ENCODE peak calls at places on chromosomes 12 and 14, in six cellular contexts. P, M, Y, U, I and F are unnamed samples.

GRCh38 chr12:3604281-3604680 is 113.3 kb downstream of the PRMT8 start:
- DNase-seq in P (no peak), U (no peak), M (no peak), I (no peak), Y (no peak), F (no peak)

GRCh38 chr12:27207626-27208413 is 36.3 kb upstream of the STK38L start:
- DNase-seq in P (no peak), M (no peak), Y (no peak), I (no peak), U (no peak), F (no peak)

GRCh38 chr14:79986251-79986650 is 225.1 kb downstream of the DIO2 start:
- DNase-seq in Y (no peak), I (no peak), U (no peak), P (no peak), M (no peak), F (no peak)

GRCh38 chr14:24080888-24081738 is 9.8 kb downstream of the CPNE6 start:
- DNase-seq in U (peak; percentile 28), Y (no peak), P (peak; percentile 54), I (no peak), M (no peak), F (no peak)

GRCh38 chr12:1126089-1126488 is 135.1 kb downstream of the ERC1 start:
- DNase-seq in P (no peak), I (no peak), U (no peak), M (no peak), Y (no peak), F (no peak)

GRCh38 chr12:14723763-14724162 is 27.4 kb upstream of the GUCY2C start:
- DNase-seq in U (peak; percentile 67), P (no peak), I (no peak), M (no peak), Y (no peak), F (no peak)

GRCh38 chr12:39157696-39158342 is 252.4 kb upstream of the CPNE8 start:
- DNase-seq in P (no peak), I (no peak), Y (no peak), U (no peak), M (no peak), F (no peak)

GRCh38 chr14:103064436-103064835 is 7.1 kb upstream of the CDC42BPB start:
- DNase-seq in M (no peak), I (no peak), Y (no peak), P (no peak), U (no peak), F (no peak)

GRCh38 chr14:104930526-104931322 is 6.0 kb downstream of the PLD4 start:
- DNase-seq in P (no peak), Y (no peak), I (peak; percentile 10), U (no peak), M (no peak), F (no peak)

GRCh38 chr14:68781161-68782021 is 11.5 kb downstream of the ZFP36L1 start:
- DNase-seq in I (no peak), Y (no peak), M (peak; percentile 17), P (peak; percentile 58), U (no peak), F (no peak)

GRCh38 chr14:102910442-102910841 is 12.0 kb upstream of the AMN start:
- DNase-seq in I (no peak), M (no peak), U (no peak), P (no peak), Y (no peak), F (no peak)

DNA sequence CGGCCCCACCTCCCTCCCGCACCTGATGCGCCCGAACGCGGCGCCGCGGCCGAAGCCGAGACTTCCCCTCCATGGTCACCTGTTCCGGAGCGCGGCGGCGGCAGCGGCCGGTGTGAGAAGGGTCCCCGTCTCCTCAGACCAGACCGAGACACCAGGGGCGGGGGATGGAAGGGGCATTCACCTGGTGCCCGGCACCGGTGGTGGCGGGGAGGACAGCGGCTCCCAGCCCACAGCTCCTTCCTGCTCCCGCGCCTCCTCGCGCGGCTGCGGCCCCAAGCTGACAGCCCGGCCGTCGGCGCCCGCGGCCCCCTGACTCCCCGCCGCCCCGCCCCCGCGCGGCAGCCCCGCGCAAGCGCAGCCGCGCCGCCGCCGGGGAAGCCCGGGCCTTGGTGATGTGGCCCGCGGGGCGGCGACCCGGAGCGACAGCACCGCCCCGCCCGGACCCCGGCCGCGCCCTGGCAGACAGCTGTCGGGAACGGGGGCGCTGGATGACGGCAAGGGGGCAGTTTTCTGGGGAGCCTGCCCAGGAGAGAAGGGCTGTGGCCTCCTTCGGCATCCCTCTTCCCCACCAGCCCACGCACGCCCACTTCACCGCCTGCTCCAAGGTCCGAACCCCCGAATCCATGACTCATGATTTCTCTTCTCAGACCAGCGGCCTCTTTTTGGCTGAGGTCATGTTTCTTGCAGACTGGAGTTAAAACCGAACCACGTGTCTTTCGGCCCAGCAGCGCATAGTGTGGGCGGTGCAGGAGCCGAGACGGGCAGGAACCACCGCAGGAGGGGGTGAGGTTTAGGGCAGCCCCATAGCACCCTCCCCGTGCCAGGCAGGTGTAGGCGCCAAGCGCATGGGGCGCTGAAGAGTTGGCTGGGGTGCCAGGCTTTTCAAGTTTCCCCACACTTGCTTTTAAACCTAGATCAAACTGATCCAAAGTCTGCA is at the start of gene SLC41A2:
- DNase-seq in I (peak; percentile 45), M (peak; percentile 62), Y (peak; percentile 88), P (peak; percentile 85), U (peak; percentile 96), F (peak; percentile 45)
- TF ChIP-seq POLR2A in I (peak; percentile 50), M (no peak), Y (no peak), P (peak; percentile 35), U (peak; percentile 77), F (peak; percentile 40)

GRCh38 chr14:56797569-56798446 is 12.5 kb downstream of the OTX2 start:
- DNase-seq in Y (no peak), P (no peak), I (no peak), M (no peak), U (no peak), F (no peak)
- TF ChIP-seq POLR2A in Y (no peak), P (no peak), I (no peak), M (no peak), U (no peak), F (no peak)

GRCh38 chr12:55824726-55825125 is 4.7 kb downstream of the DNAJC14 start:
- DNase-seq in U (no peak), P (no peak), I (no peak), Y (peak; percentile 13), M (no peak), F (no peak)

GRCh38 chr12:55830601-55831406 is 1.4 kb upstream of the DNAJC14 start:
- DNase-seq in M (peak; percentile 71), P (peak; percentile 92), Y (peak; percentile 90), I (peak; percentile 80), U (peak; percentile 48), F (peak; percentile 29)

GRCh38 chr12:55829967-55830600 is 697 bp upstream of the DNAJC14 start:
- DNase-seq in M (no peak), P (peak; percentile 81), I (no peak), Y (peak; percentile 87), U (peak; percentile 23), F (no peak)

GRCh38 chr12:55828357-55828756 is 1.0 kb downstream of the DNAJC14 start:
- DNase-seq in I (no peak), Y (peak; percentile 66), U (no peak), M (no peak), P (peak; percentile 56), F (no peak)

GRCh38 chr12:55827806-55828205 is 1.6 kb downstream of the DNAJC14 start:
- DNase-seq in P (no peak), I (no peak), U (no peak), Y (peak; percentile 67), M (no peak), F (no peak)
- TF ChIP-seq POLR2A in P (no peak), I (no peak), U (no peak), Y (no peak), M (no peak), F (no peak)

GRCh38 chr12:88750867-88751543 is 170.7 kb upstream of the KITLG start:
- DNase-seq in P (no peak), I (no peak), Y (no peak), U (no peak), M (no peak), F (no peak)

GRCh38 chr12:88752183-88752582 is 171.9 kb upstream of the KITLG start:
- DNase-seq in I (no peak), M (no peak), Y (no peak), P (no peak), U (no peak), F (no peak)

GRCh38 chr12:88756153-88756552 is 175.9 kb upstream of the KITLG start:
- DNase-seq in P (no peak), M (no peak), U (no peak), I (no peak), Y (no peak), F (peak; percentile 14)

GRCh38 chr12:88753074-88753473 is 172.8 kb upstream of the KITLG start:
- DNase-seq in I (no peak), P (no peak), M (no peak), U (no peak), Y (no peak), F (no peak)

GRCh38 chr12:88753707-88754106 is 173.4 kb upstream of the KITLG start:
- DNase-seq in U (no peak), I (no peak), Y (no peak), P (no peak), M (no peak), F (no peak)
- TF ChIP-seq POLR2A in U (no peak), I (no peak), Y (no peak), P (no peak), M (no peak), F (no peak)

GRCh38 chr12:43444940-43445564 is 107.0 kb downstream of the ADAMTS20 start:
- DNase-seq in P (no peak), I (peak; percentile 26), Y (no peak), M (no peak), U (peak; percentile 70), F (no peak)
- TF ChIP-seq POLR2A in P (no peak), I (no peak), Y (no peak), M (no peak), U (no peak), F (no peak)

GRCh38 chr12:109111775-109112491 is 4.5 kb upstream of the ACACB start:
- DNase-seq in Y (peak; percentile 71), M (peak; percentile 61), P (peak; percentile 85), U (peak; percentile 69), I (peak; percentile 69), F (no peak)
- TF ChIP-seq POLR2A in Y (no peak), M (no peak), P (no peak), U (no peak), I (no peak), F (no peak)